ENCODE peak calls at places on chromosomes 2 and 18, in ten cellular contexts. P is mesothelial cell of epicardium; V is aorta; H is HT1080; R is H54; M is activated effector memory CD4-positive, alpha-beta T cell treated with anti-CD3 and anti-CD28 coated beads, Interleukin-2, amount 50 U/mL, for 16 hours; Z is right cardiac atrium; X is activated CD4-positive, alpha-beta T cell treated with anti-CD3 and anti-CD28 coated beads, Interleukin-2, amount 50 U/mL, for 24 hours; I is AG08395; F is stimulated activated CD4-positive, alpha-beta T cell treated with anti-CD3 and anti-CD28 coated beads, Interleukin-2, amount 100 ng/mL, for 48 hours. O is an unnamed sample.

GRCh38 chr18:2494921-2495320 is 76.4 kb downstream of the METTL4 start:
- DNase-seq in P (no peak), V (no peak), H (peak; percentile 47), R (no peak), M (no peak), Z (no peak), X (no peak), I (no peak), F (no peak), O (no peak)

GRCh38 chr18:79609841-79610281 is 69.7 kb upstream of the CTDP1 start:
- DNase-seq in P (peak; percentile 12), V (peak; percentile 67), H (no peak), R (no peak), M (peak; percentile 42), Z (peak; percentile 45), X (no peak), I (no peak), F (no peak), O (no peak)

GRCh38 chr2:106144621-106145331 is 49.3 kb downstream of the UXS1 start:
- DNase-seq in P (no peak), V (no peak), H (no peak), R (no peak), M (peak; percentile 86), Z (no peak), X (no peak), I (no peak), F (no peak), O (no peak)

GRCh38 chr18:10745971-10746370 is 220.1 kb downstream of the NAPG start:
- DNase-seq in P (no peak), V (no peak), H (no peak), R (no peak), M (no peak), Z (no peak), X (no peak), I (no peak), F (no peak), O (no peak)

GRCh38 chr18:46070232-46070631 is 1.8 kb downstream of the PSTPIP2 start:
- DNase-seq in P (no peak), V (no peak), H (no peak), R (no peak), M (no peak), Z (no peak), X (no peak), I (no peak), F (no peak), O (no peak)

GRCh38 chr18:25815659-25816058 is 274.8 kb downstream of the SS18 start:
- DNase-seq in P (no peak), V (no peak), H (peak; percentile 3), R (no peak), M (no peak), Z (no peak), X (no peak), I (no peak), F (no peak), O (no peak)

GRCh38 chr2:85852979-85853498 is 35.8 kb downstream of the ST3GAL5 start:
- DNase-seq in P (no peak), V (no peak), H (no peak), R (no peak), M (peak; percentile 83), Z (peak; percentile 72), X (no peak), I (peak; percentile 40), F (no peak), O (no peak)

GRCh38 chr2:219636941-219637841 is 9.8 kb downstream of the SLC4A3 start:
- DNase-seq in P (no peak), V (no peak), H (no peak), R (peak; percentile 1), M (no peak), Z (no peak), X (no peak), I (no peak), F (no peak), O (no peak)

GRCh38 chr2:219803294-219803693 is 175.9 kb downstream of the SLC4A3 start:
- DNase-seq in P (no peak), V (no peak), H (peak; percentile 86), R (peak; percentile 14), M (no peak), Z (no peak), X (no peak), I (peak; percentile 29), F (no peak), O (no peak)

GRCh38 chr2:101287303-101287702 is 21.2 kb downstream of the RNF149 start:
- DNase-seq in P (no peak), V (no peak), H (no peak), R (no peak), M (no peak), Z (no peak), X (no peak), I (no peak), F (no peak), O (no peak)

GRCh38 chr18:27184115-27185024 is 738 bp downstream of the CHST9 start:
- DNase-seq in P (no peak), V (no peak), H (no peak), R (no peak), M (no peak), Z (no peak), X (no peak), I (no peak), F (no peak), O (no peak)

GRCh38 chr18:32040936-32041335 is 22.3 kb downstream of the RNF125 start:
- DNase-seq in P (no peak), V (no peak), H (no peak), R (no peak), M (peak; percentile 85), Z (no peak), X (no peak), I (no peak), F (no peak), O (peak; percentile 52)

GRCh38 chr18:65516209-65516608 is 234.6 kb upstream of the CDH7 start:
- DNase-seq in P (no peak), V (no peak), H (no peak), R (no peak), M (no peak), Z (no peak), X (no peak), I (no peak), F (no peak), O (no peak)

GRCh38 chr2:15577071-15577706 is 14.5 kb upstream of the DDX1 start:
- DNase-seq in P (peak; percentile 84), V (peak; percentile 88), H (peak; percentile 70), R (peak; percentile 47), M (peak; percentile 93), Z (peak; percentile 89), X (peak; percentile 81), I (peak; percentile 76), F (peak; percentile 96), O (peak; percentile 75)

GRCh38 chr2:110813896-110814295 is 81.5 kb downstream of the ACOXL start:
- DNase-seq in P (no peak), V (no peak), H (no peak), R (no peak), M (no peak), Z (no peak), X (no peak), I (no peak), F (no peak), O (no peak)

GRCh38 chr2:231601356-231602229 is 8.9 kb downstream of the TEX44 start:
- DNase-seq in P (peak; percentile 68), V (peak; percentile 95), H (peak; percentile 67), R (peak; percentile 88), M (peak; percentile 93), Z (peak; percentile 94), X (peak; percentile 56), I (peak; percentile 76), F (peak; percentile 89), O (no peak)

GRCh38 chr2:70443726-70444125 is 109.9 kb downstream of the TGFA start:
- DNase-seq in P (no peak), V (no peak), H (no peak), R (no peak), M (no peak), Z (no peak), X (no peak), I (no peak), F (no peak), O (no peak)

GRCh38 chr2:53886406-53887280 is 26.9 kb upstream of the GPR75 start:
- DNase-seq in P (no peak), V (no peak), H (no peak), R (no peak), M (no peak), Z (no peak), X (no peak), I (no peak), F (no peak), O (no peak)